ENCODE peak calls at places on chromosome 4, in six cellular contexts. Q is endodermal cell, A is kidney epithelial cell, X is adrenal gland, P is fibroblast of mammary gland, Z is endothelial cell of umbilical vein. T is an unnamed sample.

GRCh38 chr4:762211-763190 is 56.9 kb downstream of the PCGF3 start:
- DNase-seq in P (peak), Q (no peak), X (no peak), A (no peak), Z (peak), T (no peak)

GRCh38 chr4:47373174-47373573 is 90.3 kb downstream of the COMMD8 start:
- DNase-seq in Q (no peak), Z (no peak), X (no peak), A (no peak), P (no peak), T (no peak)

GRCh38 chr4:110085131-110085530 is 113.3 kb downstream of the ELOVL6 start:
- DNase-seq in A (no peak), Q (no peak), Z (peak), X (peak), P (no peak), T (no peak)

GRCh38 chr4:74610491-74610890 is 165.6 kb downstream of the AREG start:
- DNase-seq in Z (no peak), A (no peak), P (no peak), X (no peak), Q (no peak), T (no peak)

GRCh38 chr4:153518637-153519384 is 52.7 kb downstream of the TMEM131L start:
- DNase-seq in P (no peak), Q (no peak), A (no peak), X (no peak), Z (no peak), T (no peak)

GRCh38 chr4:60913026-60913425 is 287.1 kb upstream of the ADGRL3 start:
- DNase-seq in Q (no peak), Z (no peak), A (no peak), P (no peak), X (no peak), T (no peak)

GRCh38 chr4:143405197-143405730 is 68.6 kb downstream of the GAB1 start:
- DNase-seq in Z (no peak), P (no peak), Q (no peak), A (no peak), X (no peak), T (no peak)

GRCh38 chr4:109945056-109945455 is 32.4 kb downstream of the EGF start:
- DNase-seq in P (peak), X (no peak), Z (no peak), A (no peak), Q (no peak), T (no peak)

GRCh38 chr4:94032754-94033153 is 174.9 kb upstream of the SMARCAD1 start:
- DNase-seq in P (no peak), Q (peak), X (no peak), Z (no peak), A (no peak), T (no peak)

GRCh38 chr4:76198411-76199237 is 15.0 kb downstream of the SCARB2 start:
- DNase-seq in A (no peak), Q (peak), Z (peak), P (peak), X (peak), T (peak)

GRCh38 chr4:2066571-2067445 is 7.7 kb downstream of the NAT8L start:
- DNase-seq in X (no peak), Q (peak), A (no peak), Z (no peak), P (no peak), T (no peak)

GRCh38 chr4:188295899-188296298 is 156.7 kb downstream of the TRIML1 start:
- DNase-seq in Q (no peak), P (peak), Z (no peak), A (no peak), X (no peak), T (peak)

GRCh38 chr4:73653695-73654106 is 33.5 kb upstream of the RASSF6 start:
- DNase-seq in Z (peak), X (no peak), P (peak), A (no peak), Q (no peak), T (no peak)

GRCh38 chr4:6535706-6536105 is 39.3 kb upstream of the MAN2B2 start:
- DNase-seq in X (no peak), A (no peak), Z (no peak), P (no peak), Q (no peak), T (no peak)

GRCh38 chr4:184826315-184827266 is 823 bp upstream of the ACSL1 start:
- DNase-seq in Z (peak), Q (no peak), X (no peak), A (no peak), P (no peak), T (no peak)

GRCh38 chr4:70936200-70936787 is 34.1 kb downstream of the MOB1B start:
- DNase-seq in A (no peak), P (no peak), X (no peak), Z (no peak), Q (no peak), T (no peak)

GRCh38 chr4:145773581-145774234 is 93.8 kb downstream of the C4orf51 start:
- DNase-seq in Q (no peak), A (no peak), Z (no peak), X (no peak), P (no peak), T (no peak)

GRCh38 chr4:55066018-55066417 is 59.4 kb downstream of the KDR start:
- DNase-seq in Z (no peak), P (no peak), A (no peak), Q (no peak), X (no peak), T (no peak)

DNA sequence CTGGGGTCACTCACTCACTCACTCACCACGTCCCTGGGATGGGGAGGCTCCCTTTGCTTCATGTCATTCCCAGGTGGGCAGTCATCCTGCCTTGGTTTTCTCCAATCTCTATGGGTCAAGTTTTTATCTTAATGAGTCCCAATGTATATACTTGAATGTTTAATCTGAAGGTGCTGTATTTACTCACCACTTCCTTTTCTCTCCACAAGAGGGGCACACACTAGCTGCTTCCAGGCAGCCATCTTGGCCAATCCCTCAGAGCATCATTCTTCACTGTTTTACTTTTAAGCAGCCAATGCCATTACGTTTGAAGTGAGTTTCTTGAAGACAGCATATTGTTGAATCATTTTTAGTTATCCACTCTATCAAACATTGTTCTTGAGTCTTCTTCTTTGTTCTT is 153.4 kb upstream of the ARSJ start:
- DNase-seq in Q (no peak), X (no peak), Z (no peak), A (no peak), P (peak), T (no peak)
- TF ChIP-seq CTCF in Q (peak), X (no peak), Z (no peak), A (peak), P (peak), T (peak)

GRCh38 chr4:98546910-98547544 is 111.4 kb downstream of the TSPAN5 start:
- DNase-seq in A (no peak), Q (no peak), Z (peak), P (peak), X (no peak), T (peak)
- TF ChIP-seq CTCF in A (no peak), Q (peak), Z (peak), P (peak), X (no peak), T (peak)

GRCh38 chr4:26858947-26859401 is 1.7 kb upstream of the STIM2 start:
- DNase-seq in A (no peak), Z (no peak), Q (no peak), P (peak), X (no peak), T (no peak)

GRCh38 chr4:26859762-26860156 is 882 bp upstream of the STIM2 start:
- DNase-seq in X (no peak), P (no peak), Z (no peak), Q (peak), A (no peak), T (no peak)

GRCh38 chr4:26860922-26861433 is 337 bp downstream of the STIM2 start:
- DNase-seq in Q (peak), P (peak), A (no peak), X (peak), Z (no peak), T (peak)

GRCh38 chr4:26861434-26862186 is 969 bp downstream of the STIM2 start:
- DNase-seq in Z (peak), X (peak), Q (peak), P (peak), A (no peak), T (peak)

DNA sequence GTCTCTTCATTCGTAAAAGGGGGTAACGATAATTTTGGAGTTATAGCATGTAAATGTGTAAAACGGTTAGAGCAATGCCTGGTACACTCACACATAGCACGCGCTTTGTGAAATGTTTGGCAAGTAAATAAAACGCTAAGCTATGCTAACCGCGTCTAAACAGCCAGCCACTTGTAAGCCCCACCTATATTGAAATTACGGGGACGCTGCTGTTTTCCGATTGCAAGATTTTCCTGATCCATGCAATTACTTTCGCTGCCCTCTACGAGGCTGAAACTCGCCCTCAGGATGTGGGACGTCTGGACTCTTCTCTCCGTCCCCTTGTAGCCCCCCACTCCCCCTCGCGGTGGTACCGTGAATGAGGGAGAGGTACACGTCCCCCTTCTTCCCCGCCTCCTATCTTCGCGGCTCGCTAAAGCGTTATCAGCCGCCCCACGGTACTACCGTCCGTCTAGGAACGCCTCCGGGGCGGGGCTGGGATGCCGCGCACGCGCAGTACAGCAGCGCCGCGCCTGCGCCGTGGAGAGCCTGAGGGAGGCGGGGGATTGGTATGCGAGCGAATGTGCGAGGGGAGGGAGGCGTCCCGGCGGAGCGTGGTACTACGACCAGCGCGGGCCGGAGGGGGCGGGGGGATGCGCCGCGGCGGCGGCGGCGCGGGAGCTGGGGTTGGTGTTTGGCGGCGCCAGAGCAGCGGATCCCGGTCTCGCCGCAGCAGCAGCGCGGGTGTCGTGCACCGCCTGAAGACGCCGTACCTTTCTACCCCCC is at the start of gene STIM2:
- DNase-seq in P (peak), X (peak), Z (peak), A (peak), Q (peak), T (peak)
- TF ChIP-seq CTCF in P (peak), X (peak), Z (peak), A (peak), Q (peak), T (peak)

GRCh38 chr4:166165829-166166420 is 292.9 kb downstream of the TLL1 start:
- DNase-seq in A (peak), X (no peak), Z (peak), P (peak), Q (no peak), T (peak)
- TF ChIP-seq CTCF in A (peak), X (peak), Z (peak), P (peak), Q (peak), T (peak)

GRCh38 chr4:7831858-7832257 is 107.8 kb downstream of the AFAP1 start:
- DNase-seq in Z (no peak), A (no peak), X (no peak), P (no peak), Q (no peak), T (no peak)
- TF ChIP-seq CTCF in Z (no peak), A (no peak), X (no peak), P (no peak), Q (no peak), T (no peak)

T was measured in HFFc6.